ENCODE peak calls at places on chromosomes 13 and 19, in four cellular contexts. T is brain microvascular endothelial cell, L is left ventricle myocardium inferior, A is AG04450. Y is an unnamed sample.

GRCh38 chr19:13417054-13417453 is 89.2 kb downstream of the CACNA1A start:
- DNase-seq in T (no peak), A (no peak), L (peak), Y (no peak)

GRCh38 chr13:77860621-77861020 is 58.0 kb downstream of the EDNRB start:
- DNase-seq in L (no peak), A (peak), T (no peak), Y (no peak)

GRCh38 chr13:39025433-39025839 is 12.5 kb downstream of the PROSER1 start:
- DNase-seq in A (no peak), L (no peak), T (no peak), Y (no peak)

GRCh38 chr13:23558675-23559536 is 11.3 kb upstream of the TNFRSF19 start:
- DNase-seq in T (peak), L (peak), A (peak), Y (no peak)

GRCh38 chr19:29623726-29624488 is 17.8 kb downstream of the POP4 start:
- DNase-seq in L (no peak), T (no peak), A (no peak), Y (no peak)

GRCh38 chr19:11422163-11423068 is 3.3 kb upstream of the RGL3 start:
- DNase-seq in L (peak), T (peak), A (no peak), Y (peak)

GRCh38 chr19:4984448-4984990 is 15.6 kb downstream of the KDM4B start:
- DNase-seq in A (no peak), L (no peak), T (no peak), Y (no peak)

GRCh38 chr13:22061371-22061805 is 390.5 kb downstream of the FGF9 start:
- DNase-seq in T (no peak), L (no peak), A (no peak), Y (no peak)

GRCh38 chr13:112965103-112965502 is 3.9 kb upstream of the MCF2L start:
- DNase-seq in T (no peak), L (no peak), A (no peak), Y (no peak)

GRCh38 chr13:110575322-110576069 is 14.0 kb upstream of the RAB20 start:
- DNase-seq in L (peak), A (no peak), T (peak), Y (no peak)

GRCh38 chr13:103066079-103066880 is at the start of gene SLC10A2:
- DNase-seq in T (no peak), L (no peak), A (no peak), Y (no peak)

GRCh38 chr13:103066991-103067390 is 774 bp upstream of the SLC10A2 start:
- DNase-seq in A (no peak), L (no peak), T (no peak), Y (no peak)

GRCh38 chr13:103062079-103062478 is 4.1 kb downstream of the SLC10A2 start:
- DNase-seq in T (no peak), A (no peak), L (no peak), Y (no peak)

GRCh38 chr13:103063376-103063775 is 2.8 kb downstream of the SLC10A2 start:
- DNase-seq in L (no peak), T (no peak), A (no peak), Y (no peak)

DNA sequence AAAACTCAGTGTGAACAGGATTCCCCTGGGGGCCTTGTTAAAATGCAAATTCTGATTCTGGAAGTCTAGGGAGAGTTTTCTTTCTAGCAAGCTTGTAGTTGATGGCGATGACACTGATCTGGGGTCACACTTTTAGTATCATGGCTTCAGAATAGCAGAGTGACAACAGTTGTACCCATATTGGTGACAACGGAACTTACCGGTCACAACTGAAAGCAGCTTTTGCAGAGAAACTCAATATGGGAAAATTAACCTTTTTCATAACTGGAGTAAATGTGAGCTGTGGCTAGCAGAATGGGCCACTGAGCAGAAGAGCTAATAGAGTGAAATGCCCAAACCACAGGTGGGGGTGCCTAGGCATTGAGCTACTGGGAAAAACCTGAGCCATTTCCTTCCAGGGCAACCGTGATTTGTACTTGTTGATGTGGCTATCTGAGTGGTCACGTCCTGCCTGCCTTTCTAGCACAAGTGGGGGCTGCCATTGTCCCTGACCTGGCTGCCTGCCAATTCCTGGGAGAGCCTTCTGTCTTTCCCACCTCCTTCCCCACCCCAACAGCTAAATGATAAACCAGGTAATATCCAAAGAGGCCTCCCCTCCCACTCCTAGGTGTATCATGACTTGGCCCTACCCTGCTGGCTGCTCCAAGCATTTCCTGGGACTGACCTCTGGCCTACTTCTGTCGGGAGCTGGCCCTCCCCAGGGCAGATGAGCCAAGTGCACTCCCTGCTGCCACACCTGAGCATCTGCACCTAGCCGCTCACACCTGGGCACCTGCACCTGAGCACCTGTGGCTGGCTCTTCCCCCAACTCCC is 1.7 kb upstream of the SLC10A2 start:
- DNase-seq in L (no peak), T (no peak), A (no peak), Y (no peak)
- TF ChIP-seq CTCF in L (no peak), T (no peak), A (no peak), Y (no peak)

GRCh38 chr19:42132851-42133528 is 744 bp upstream of the POU2F2 start:
- DNase-seq in T (no peak), L (peak), A (no peak), Y (no peak)
- H3K27ac ChIP-seq in T (no peak), L (no peak), A (no peak), Y (peak)

GRCh38 chr13:43785166-43785680 is 1.5 kb downstream of the ENOX1 start:
- DNase-seq in T (no peak), L (no peak), A (no peak), Y (no peak)

GRCh38 chr13:43786766-43787517 is at the start of gene ENOX1:
- DNase-seq in L (peak), A (peak), T (peak), Y (no peak)

GRCh38 chr13:43786472-43786765 is 353 bp downstream of the ENOX1 start:
- DNase-seq in A (no peak), L (no peak), T (no peak), Y (no peak)

GRCh38 chr13:43784491-43784890 is 2.3 kb downstream of the ENOX1 start:
- DNase-seq in T (no peak), A (no peak), L (no peak), Y (no peak)

DNA sequence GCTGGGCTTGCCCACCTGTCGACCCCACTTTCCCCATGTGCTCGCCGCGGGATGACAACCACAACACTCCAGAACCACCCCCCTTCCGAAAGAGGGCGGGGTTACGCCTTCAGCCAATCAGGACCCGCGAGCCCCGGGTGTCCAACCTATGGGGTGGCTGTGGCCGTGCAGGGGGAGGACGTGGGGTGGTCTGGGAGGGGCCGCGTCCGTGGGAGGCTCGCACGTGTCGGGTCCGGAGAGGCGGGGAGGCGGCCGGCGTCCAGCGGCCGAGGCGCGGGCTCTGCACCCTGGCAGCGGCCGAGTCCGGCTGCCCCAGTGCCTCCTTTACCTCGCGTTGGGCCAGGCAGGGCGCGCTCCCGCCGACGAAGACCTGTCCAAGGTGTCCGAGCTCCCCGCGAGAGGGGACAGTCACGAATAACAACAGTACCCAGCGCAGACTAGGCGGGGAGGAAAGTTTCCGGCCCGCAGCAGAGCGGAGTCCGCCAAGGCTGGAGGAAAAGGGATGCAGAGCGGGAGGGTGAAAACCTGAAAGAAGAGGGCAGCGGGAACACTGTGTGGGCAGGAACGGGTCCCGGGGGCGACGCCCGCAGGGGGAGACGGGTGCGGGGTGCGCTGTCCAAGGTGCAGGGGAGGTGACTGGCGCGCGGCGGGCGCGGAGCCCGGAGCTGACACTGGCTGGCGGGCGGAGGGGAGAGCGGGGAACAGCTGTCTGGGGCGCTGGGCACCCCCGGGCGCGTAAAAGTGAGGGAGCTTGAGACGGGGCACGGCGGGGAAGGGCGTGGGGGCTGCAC is 896 bp downstream of the ENOX1 start:
- DNase-seq in L (peak), T (peak), A (peak), Y (peak)
- H3K4me3 ChIP-seq in L (peak), T (peak), A (peak), Y (peak)

GRCh38 chr19:43934055-43934984 is 762 bp downstream of the ZNF45 start:
- DNase-seq in A (no peak), L (no peak), T (no peak), Y (no peak)
- TF ChIP-seq CTCF in A (peak), L (no peak), T (peak), Y (no peak)

GRCh38 chr13:45521292-45521691 is 56.6 kb downstream of the COG3 start:
- DNase-seq in A (peak), T (peak), L (no peak), Y (no peak)
- H3K27ac ChIP-seq in A (no peak), T (peak), L (no peak), Y (no peak)